ENCODE peak calls at places on chromosomes 12 and 14, in four cellular contexts. J, C, D and M are unnamed samples.

GRCh38 chr12:110256780-110257431 is 24.1 kb upstream of the ATP2A2 start:
- DNase-seq in J (no peak), C (no peak), D (no peak), M (no peak)

GRCh38 chr14:77319416-77319815 is 1.3 kb downstream of the POMT2 start:
- DNase-seq in J (no peak), C (no peak), D (no peak), M (no peak)

GRCh38 chr12:38544357-38545066 is 227.9 kb downstream of the ALG10B start:
- DNase-seq in J (no peak), C (no peak), D (no peak), M (no peak)

GRCh38 chr12:105036937-105037649 is 47.2 kb downstream of the ALDH1L2 start:
- DNase-seq in J (no peak), C (no peak), D (no peak), M (no peak)

GRCh38 chr12:104698871-104699270 is 242.1 kb downstream of the CHST11 start:
- DNase-seq in J (peak; percentile 32), C (no peak), D (no peak), M (no peak)

GRCh38 chr14:28661171-28661772 is 105.3 kb upstream of the FOXG1 start:
- DNase-seq in J (peak; percentile 28), C (no peak), D (no peak), M (peak; percentile 35)

GRCh38 chr12:125852679-125853078 is 787.4 kb downstream of the AACS start:
- DNase-seq in J (no peak), C (no peak), D (no peak), M (no peak)

GRCh38 chr14:103007555-103007954 is 49.8 kb downstream of the CDC42BPB start:
- DNase-seq in J (no peak), C (no peak), D (no peak), M (no peak)

GRCh38 chr14:36130186-36130585 is 46.3 kb downstream of the PTCSC3 start:
- DNase-seq in J (no peak), C (no peak), D (no peak), M (no peak)

GRCh38 chr12:52498971-52499370 is 5.9 kb upstream of the KRT6A start:
- DNase-seq in J (no peak), C (no peak), D (no peak), M (no peak)

GRCh38 chr12:75850751-75851462 is 180.7 kb downstream of the PHLDA1 start:
- DNase-seq in J (peak; percentile 84), C (no peak), D (no peak), M (peak; percentile 7)

GRCh38 chr14:26008290-26008689 is 589.5 kb downstream of the NOVA1 start:
- DNase-seq in J (no peak), C (no peak), D (no peak), M (peak; percentile 12)

GRCh38 chr14:59359451-59360124 is 105.6 kb downstream of the GPR135 start:
- DNase-seq in J (no peak), C (peak; percentile 26), D (no peak), M (no peak)

GRCh38 chr12:127516467-127516866 is 750.5 kb upstream of the TMEM132C start:
- DNase-seq in J (peak; percentile 10), C (no peak), D (no peak), M (no peak)

GRCh38 chr14:63214417-63215196 is 10.4 kb downstream of the RHOJ start:
- DNase-seq in J (no peak), C (no peak), D (no peak), M (no peak)

GRCh38 chr14:68547305-68548193 is 245.3 kb downstream of the ZFP36L1 start:
- DNase-seq in J (peak; percentile 93), C (no peak), D (no peak), M (peak; percentile 83)

GRCh38 chr14:104794641-104795467 is 694 bp downstream of the AKT1 start:
- DNase-seq in J (peak; percentile 19), C (no peak), D (peak; percentile 64), M (no peak)

GRCh38 chr14:100118377-100119011 is 41.0 kb downstream of the DEGS2 start:
- DNase-seq in J (peak; percentile 33), C (no peak), D (no peak), M (no peak)

GRCh38 chr12:10739157-10740118 is 16.3 kb upstream of the YBX3 start:
- DNase-seq in J (no peak), C (no peak), D (no peak), M (no peak)

GRCh38 chr12:111410229-111411186 is 4.8 kb downstream of the SH2B3 start:
- DNase-seq in J (no peak), C (no peak), D (no peak), M (no peak)

GRCh38 chr12:93106910-93107309 is 177.8 kb upstream of the EEA1 start:
- DNase-seq in J (no peak), C (no peak), D (no peak), M (no peak)

GRCh38 chr12:93441111-93441616 is 583 bp downstream of the UBE2N start:
- DNase-seq in J (peak; percentile 7), C (no peak), D (no peak), M (peak; percentile 23)

GRCh38 chr12:44015333-44015941 is 179.6 kb downstream of the TMEM117 start:
- DNase-seq in J (peak; percentile 66), C (peak; percentile 32), D (peak; percentile 24), M (peak; percentile 11)

GRCh38 chr12:48924617-48925217 is 575 bp downstream of the FKBP11 start:
- DNase-seq in J (peak; percentile 46), C (peak; percentile 40), D (no peak), M (peak; percentile 59)

GRCh38 chr12:123041811-123042655 is 61.6 kb downstream of the ARL6IP4 start:
- DNase-seq in J (peak; percentile 98), C (no peak), D (no peak), M (no peak)

GRCh38 chr12:77102691-77103090 is 37.3 kb upstream of the E2F7 start:
- DNase-seq in J (peak; percentile 79), C (no peak), D (no peak), M (no peak)

GRCh38 chr14:28785096-28785952 is 18.7 kb downstream of the FOXG1 start:
- DNase-seq in J (peak; percentile 0), C (no peak), D (no peak), M (no peak)

GRCh38 chr12:71682466-71682865 is 3.4 kb upstream of the TMEM19 start:
- DNase-seq in J (no peak), C (no peak), D (no peak), M (peak; percentile 44)

GRCh38 chr12:92065018-92065499 is 80.6 kb downstream of the BTG1 start:
- DNase-seq in J (peak; percentile 61), C (peak; percentile 78), D (no peak), M (peak; percentile 83)

GRCh38 chr12:15797818-15798217 is 8.6 kb upstream of the EPS8 start:
- DNase-seq in J (no peak), C (no peak), D (no peak), M (no peak)

GRCh38 chr14:104135121-104135903 is 3.1 kb upstream of the KIF26A start:
- DNase-seq in J (no peak), C (no peak), D (no peak), M (peak; percentile 84)

GRCh38 chr12:95608252-95609033 is 57.2 kb upstream of the USP44 start:
- DNase-seq in J (peak; percentile 76), C (no peak), D (no peak), M (peak; percentile 74)

GRCh38 chr14:39765676-39766075 is 333.4 kb upstream of the FBXO33 start:
- DNase-seq in J (no peak), C (no peak), D (no peak), M (no peak)

GRCh38 chr14:94143239-94143638 is 13.8 kb upstream of the IFI27L2 start:
- DNase-seq in J (no peak), C (no peak), D (no peak), M (no peak)

GRCh38 chr14:90536092-90536491 is 139.3 kb downstream of the CALM1 start:
- DNase-seq in J (no peak), C (no peak), D (no peak), M (no peak)

GRCh38 chr12:90841336-90841735 is 113.6 kb downstream of the CCER1 start:
- DNase-seq in J (no peak), C (no peak), D (no peak), M (no peak)

GRCh38 chr12:122097641-122098364 is 19.2 kb downstream of the MLXIP start:
- DNase-seq in J (peak; percentile 44), C (no peak), D (peak; percentile 86), M (peak; percentile 92)

GRCh38 chr14:24895243-24895583 is 154.7 kb downstream of the STXBP6 start:
- DNase-seq in J (peak; percentile 3), C (no peak), D (no peak), M (no peak)

GRCh38 chr12:23949212-23950010 is at the start of gene SOX5:
- DNase-seq in J (peak; percentile 68), C (no peak), D (peak; percentile 19), M (peak; percentile 4)
- TF ChIP-seq ELK1 in J (no peak), C (no peak), D (no peak), M (no peak)

DNA sequence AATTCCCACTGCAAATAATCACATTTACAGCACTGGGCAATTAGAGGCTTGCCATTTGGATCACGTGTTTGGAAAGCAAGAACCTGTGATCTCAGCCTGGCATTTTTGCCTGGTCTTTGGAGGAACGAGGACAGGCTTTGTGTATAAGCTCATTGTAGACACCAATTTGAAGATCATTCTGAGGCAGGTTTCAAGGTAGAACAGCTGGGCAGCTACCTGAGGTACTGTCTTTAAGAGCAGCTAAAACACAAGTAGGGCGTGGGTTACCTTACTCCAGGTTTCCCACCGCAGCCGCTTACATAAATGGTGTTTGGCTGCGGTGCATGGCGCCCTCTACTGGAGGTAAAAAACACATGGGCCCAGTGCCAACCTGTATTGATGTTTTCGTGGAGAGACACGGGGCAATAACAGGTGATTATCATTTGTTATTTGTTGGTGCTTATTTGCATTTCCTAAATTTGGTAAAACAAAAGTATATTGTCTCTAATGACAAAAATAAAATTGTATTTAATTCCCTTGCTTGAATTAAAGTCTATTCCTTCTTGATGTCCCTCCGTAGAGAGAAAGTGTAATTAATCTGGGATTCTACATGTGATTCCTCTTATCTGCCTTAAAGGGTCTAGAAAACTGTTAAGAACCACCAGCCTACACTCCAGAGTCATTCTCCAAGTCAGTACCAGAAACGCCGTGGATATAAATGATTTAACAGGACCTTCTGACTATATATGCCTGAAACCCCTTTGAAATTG is 69.7 kb downstream of the SVOP start:
- DNase-seq in J (peak; percentile 54), C (peak; percentile 38), D (peak; percentile 72), M (peak; percentile 39)
- TF ChIP-seq ELK1 in J (no peak), C (no peak), D (no peak), M (no peak)

DNA sequence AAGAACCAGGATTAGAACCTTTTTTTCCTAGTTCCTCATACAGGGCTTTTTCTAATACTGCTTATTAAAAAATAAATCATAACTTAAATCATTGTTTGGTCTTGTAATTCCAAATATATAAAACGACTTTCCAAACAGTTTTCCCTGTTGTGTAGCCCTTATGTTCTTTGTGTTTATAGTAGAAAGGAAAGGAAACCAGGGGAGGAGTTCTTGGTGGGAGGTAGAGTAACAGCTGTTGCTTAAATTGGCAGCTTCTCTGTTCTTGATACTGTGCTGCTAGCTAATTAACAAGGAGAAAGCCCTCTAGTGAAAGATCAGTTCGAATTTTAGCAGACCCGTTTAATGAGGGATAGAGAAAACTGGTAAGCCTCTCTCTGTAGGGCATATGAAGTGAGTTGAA is 15.0 kb downstream of the SRP54 start:
- DNase-seq in J (no peak), C (no peak), D (no peak), M (no peak)
- TF ChIP-seq ELK1 in J (no peak), C (no peak), D (no peak), M (no peak)

DNA sequence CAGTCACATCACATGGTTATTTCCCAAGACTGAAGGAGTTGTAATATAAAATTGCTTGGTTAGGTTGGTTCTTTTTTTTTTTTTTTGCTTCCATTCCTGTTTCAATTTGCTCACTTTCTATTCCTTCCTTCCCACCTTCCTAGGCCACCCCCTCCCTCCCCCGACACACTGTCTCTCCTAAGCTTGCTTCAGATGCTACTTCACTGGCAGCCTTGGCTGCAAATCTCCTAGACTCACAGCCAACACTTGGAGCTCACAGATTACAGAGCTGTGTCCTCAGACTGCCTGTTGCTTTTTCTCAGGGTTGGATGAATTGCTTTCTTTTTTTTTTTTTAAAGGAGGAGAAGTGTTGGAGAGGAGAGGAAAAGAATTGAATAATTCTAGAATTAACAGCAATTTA is 77.3 kb upstream of the GRIN2B start:
- DNase-seq in J (no peak), C (no peak), D (no peak), M (no peak)
- TF ChIP-seq ELK1 in J (no peak), C (no peak), D (no peak), M (no peak)

GRCh38 chr12:19130224-19131019 is 889 bp downstream of the PLEKHA5 start:
- DNase-seq in J (no peak), C (no peak), D (peak; percentile 46), M (peak; percentile 31)
- TF ChIP-seq ELK1 in J (no peak), C (no peak), D (no peak), M (no peak)